ENCODE peak calls at places on chromosome 6, in ten cellular contexts. O is neuronal stem cell, V is trophoblast cell, E is kidney, T is SK-N-SH, R is fibroblast of lung, Z is adipocyte, M is K562, W is mesendoderm, U is Karpas-422. B is an unnamed sample. For H3K36me3, the result is how much of the 10 kb centered on the place peaks cover.

GRCh38 chr6:156021746-156022396 is 566.2 kb upstream of the NOX3 start:
- DNase-seq in O (no peak), M (no peak), W (no peak), R (peak), V (no peak), U (no peak), Z (peak), E (no peak), T (no peak), B (no peak)

GRCh38 chr6:37535701-37536461 is 36.2 kb upstream of the CCDC167 start:
- DNase-seq in U (peak), E (peak), R (no peak), O (no peak), Z (peak), T (peak), M (peak), V (no peak), W (peak), B (no peak)

GRCh38 chr6:41713650-41714291 is 21.6 kb downstream of the TFEB start:
- DNase-seq in O (no peak), T (no peak), U (peak), R (no peak), E (peak), Z (no peak), M (no peak), V (no peak), W (no peak), B (no peak)

GRCh38 chr6:160431791-160432404 is 83.7 kb downstream of the SLC22A3 start:
- DNase-seq in W (no peak), Z (no peak), U (no peak), V (no peak), R (peak), T (no peak), E (no peak), M (peak), O (no peak), B (no peak)

GRCh38 chr6:148599967-148600426 is 146.8 kb upstream of the UST start:
- DNase-seq in V (no peak), T (no peak), O (peak), M (no peak), U (no peak), W (peak), Z (peak), E (no peak), R (no peak), B (no peak)

GRCh38 chr6:33587529-33588215 is 7.6 kb upstream of the BAK1 start:
- DNase-seq in Z (no peak), R (no peak), M (no peak), T (no peak), E (no peak), O (no peak), W (no peak), V (no peak), U (peak), B (no peak)

GRCh38 chr6:165178056-165178455 is 131.3 kb downstream of the C6orf118 start:
- DNase-seq in O (no peak), U (no peak), M (no peak), T (no peak), W (no peak), V (no peak), E (no peak), R (no peak), Z (no peak), B (no peak)

GRCh38 chr6:9984607-9985006 is 430.3 kb downstream of the TFAP2A start:
- DNase-seq in E (no peak), T (no peak), W (no peak), M (no peak), R (no peak), U (no peak), V (no peak), Z (no peak), O (no peak), B (no peak)

GRCh38 chr6:170033666-170034065 is 257.2 kb downstream of the DLL1 start:
- DNase-seq in O (no peak), E (peak), U (no peak), Z (no peak), T (no peak), R (no peak), V (no peak), M (no peak), W (no peak), B (no peak)

GRCh38 chr6:4371207-4371921 is 236.0 kb upstream of the ECI2 start:
- DNase-seq in V (peak), T (no peak), E (peak), Z (no peak), W (no peak), R (peak), U (no peak), M (peak), O (no peak), B (peak)

GRCh38 chr6:56954389-56955170 is at the start of gene BEND6:
- DNase-seq in V (peak), M (peak), O (peak), E (peak), R (peak), U (no peak), T (peak), W (peak), Z (peak), B (peak)

GRCh38 chr6:12138377-12138776 is 126.3 kb downstream of the HIVEP1 start:
- DNase-seq in M (no peak), V (no peak), R (no peak), T (no peak), W (no peak), O (no peak), E (no peak), U (no peak), Z (no peak), B (no peak)

GRCh38 chr6:152909241-152909640 is 73.6 kb downstream of the FBXO5 start:
- DNase-seq in T (no peak), O (no peak), E (no peak), M (no peak), R (no peak), U (no peak), W (no peak), V (no peak), Z (no peak), B (no peak)

GRCh38 chr6:139925894-139926641 is 551.6 kb upstream of the CITED2 start:
- DNase-seq in M (no peak), U (no peak), T (peak), Z (peak), O (no peak), E (no peak), V (peak), W (no peak), R (peak), B (no peak)

GRCh38 chr6:128337619-128338018 is 182.8 kb downstream of the PTPRK start:
- DNase-seq in T (no peak), O (no peak), V (no peak), E (no peak), R (no peak), M (no peak), W (no peak), U (no peak), Z (no peak), B (no peak)

GRCh38 chr6:128343666-128344065 is 176.7 kb downstream of the PTPRK start:
- DNase-seq in V (no peak), W (no peak), Z (no peak), O (no peak), T (no peak), U (no peak), M (no peak), E (no peak), R (peak), B (no peak)

GRCh38 chr6:128336436-128337095 is 183.8 kb downstream of the PTPRK start:
- DNase-seq in V (no peak), W (no peak), O (no peak), M (no peak), E (no peak), U (no peak), Z (peak), T (no peak), R (no peak), B (no peak)

GRCh38 chr6:128335963-128336362 is 184.4 kb downstream of the PTPRK start:
- DNase-seq in T (no peak), Z (peak), R (no peak), E (no peak), V (no peak), U (no peak), W (no peak), M (no peak), O (no peak), B (no peak)

GRCh38 chr6:128339635-128340436 is 180.6 kb downstream of the PTPRK start:
- DNase-seq in O (no peak), E (no peak), Z (peak), R (peak), V (no peak), T (no peak), M (no peak), U (no peak), W (no peak), B (no peak)
- H3K9ac ChIP-seq in O (no peak), E (no peak), Z (no peak), R (no peak), V (no peak), T (no peak), M (no peak), U (no peak), W (no peak), B (no peak)

GRCh38 chr6:3140201-3140600 is 17.1 kb downstream of the TUBB2A start:
- DNase-seq in O (no peak), E (no peak), W (no peak), V (no peak), M (no peak), U (no peak), T (no peak), R (no peak), Z (no peak), B (no peak)
- H3K36me3 ChIP-seq in O (half or more), E (under half), W (under half), V (under half), M (under half), U (under half), T (half or more), R (under half), Z (half or more), B (under half)

DNA sequence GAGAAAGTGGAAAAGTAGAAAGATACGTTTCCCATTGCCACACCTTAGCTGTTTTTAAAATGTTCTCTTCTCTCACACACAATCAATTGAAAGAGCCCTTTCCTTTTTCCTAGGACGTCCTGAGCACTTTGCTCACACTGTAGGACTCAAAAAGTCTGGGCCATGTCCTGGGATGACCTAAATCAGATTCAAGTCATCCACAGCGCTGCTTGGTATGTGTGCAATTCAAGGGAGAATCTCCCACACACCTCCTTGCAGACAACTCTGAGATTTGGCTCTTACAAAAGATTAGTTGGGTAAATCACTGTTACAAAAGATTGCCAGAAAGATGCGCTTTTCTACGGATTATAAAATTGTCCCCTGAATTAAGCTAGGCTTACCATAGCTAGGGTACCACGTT is 130.1 kb downstream of the RNASET2 start:
- DNase-seq in Z (no peak), V (peak), M (no peak), E (no peak), T (no peak), O (no peak), W (no peak), U (no peak), R (no peak), B (no peak)
- H3K9ac ChIP-seq in Z (no peak), V (no peak), M (no peak), E (no peak), T (no peak), O (no peak), W (no peak), U (no peak), R (no peak), B (no peak)

GRCh38 chr6:125906158-125906998 is 50.2 kb upstream of the HINT3 start:
- DNase-seq in O (peak), M (peak), T (peak), R (peak), W (peak), E (no peak), U (peak), Z (peak), V (peak), B (peak)
- H3K36me3 ChIP-seq in O (under half), M (under half), T (under half), R (under half), W (under half), E (under half), U (under half), Z (half or more), V (under half), B (under half)

GRCh38 chr6:43689421-43689820 is 1.8 kb upstream of the MRPS18A start:
- DNase-seq in U (no peak), O (no peak), M (no peak), T (no peak), Z (no peak), W (no peak), E (no peak), V (no peak), R (no peak), B (no peak)

GRCh38 chr6:43682724-43683429 is 4.7 kb downstream of the MRPS18A start:
- DNase-seq in V (no peak), U (no peak), W (peak), O (no peak), T (no peak), R (no peak), M (no peak), E (no peak), Z (no peak), B (peak)

GRCh38 chr6:43687079-43687436 is 533 bp downstream of the MRPS18A start:
- DNase-seq in U (no peak), E (no peak), Z (peak), W (no peak), V (no peak), O (no peak), T (no peak), R (no peak), M (no peak), B (no peak)

GRCh38 chr6:43683708-43684455 is 3.7 kb downstream of the MRPS18A start:
- DNase-seq in Z (no peak), O (no peak), M (no peak), T (no peak), E (no peak), V (no peak), W (no peak), R (no peak), U (peak), B (no peak)

DNA sequence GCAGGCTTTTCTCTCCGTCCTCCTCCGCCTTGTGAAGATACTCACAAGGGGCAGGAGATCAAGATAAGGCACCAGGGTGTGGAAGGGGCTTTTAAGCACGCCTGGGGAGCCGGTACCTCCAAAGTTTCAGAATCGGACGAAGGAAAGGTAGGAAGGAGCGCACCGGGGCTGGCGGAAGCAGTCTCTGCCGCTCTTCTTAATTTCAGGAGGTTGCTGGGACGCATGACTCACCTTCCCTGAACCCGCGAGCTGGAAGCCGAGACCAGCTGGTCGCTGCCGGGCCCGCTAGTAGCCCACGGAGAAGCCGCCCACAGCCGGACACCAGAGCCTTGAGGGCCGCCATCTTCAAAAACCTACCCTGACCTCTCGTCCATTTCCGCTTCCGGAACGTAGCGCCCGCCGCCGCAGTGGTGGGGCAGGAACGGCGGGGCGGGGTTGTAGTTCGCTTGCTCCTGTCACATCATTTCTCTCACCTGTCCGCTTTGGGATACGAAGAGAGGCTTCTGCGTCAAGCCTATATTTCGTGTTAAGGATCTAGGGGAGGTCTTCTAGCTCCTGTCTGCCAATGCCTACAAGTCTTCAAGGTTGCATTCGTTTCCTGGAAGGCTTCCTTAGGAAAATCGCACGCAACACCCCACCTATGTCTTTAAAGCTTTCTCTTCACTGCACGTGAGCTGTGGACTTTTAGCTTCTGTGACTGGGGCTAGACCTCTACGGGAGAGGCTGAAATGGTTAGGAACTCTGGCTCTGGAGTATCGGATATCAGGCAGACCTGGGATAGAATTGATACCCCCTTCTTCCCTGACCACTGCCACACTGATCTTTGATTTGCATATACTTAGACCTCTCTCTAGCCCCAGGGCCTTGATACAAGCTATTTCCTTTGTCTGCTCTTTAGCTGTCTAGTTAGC is at the start of gene MRPS18A:
- DNase-seq in O (peak), V (peak), R (peak), Z (peak), M (peak), E (peak), W (peak), T (peak), U (peak), B (peak)
- H3K9ac ChIP-seq in O (peak), V (peak), R (peak), Z (peak), M (peak), E (peak), W (peak), T (peak), U (peak), B (peak)